ENCODE peak calls at places on chromosomes 11 and 22, in five cellular contexts. One of them, this sample, is unnamed.

GRCh38 chr11:69916806-69917387 is 97.7 kb upstream of the FGF3 start:
- DNase-seq in fibroblast of lung: no peak
- DNase-seq in thoracic aorta: no peak
- DNase-seq in kidney epithelial cell: no peak
- DNase-seq in GM12865: no peak
- DNase-seq in this sample: no peak

GRCh38 chr11:118012083-118012669 is 26.0 kb downstream of the IL10RA start:
- DNase-seq in fibroblast of lung: peak
- DNase-seq in thoracic aorta: no peak
- DNase-seq in kidney epithelial cell: peak
- DNase-seq in GM12865: peak
- DNase-seq in this sample: peak

GRCh38 chr11:81869337-81870065 is 864.2 kb downstream of the FAM181B start:
- DNase-seq in fibroblast of lung: peak
- DNase-seq in thoracic aorta: no peak
- DNase-seq in kidney epithelial cell: peak
- DNase-seq in GM12865: peak
- DNase-seq in this sample: no peak

GRCh38 chr11:75276696-75277095 is 36.1 kb downstream of the TPBGL start:
- DNase-seq in fibroblast of lung: no peak
- DNase-seq in thoracic aorta: no peak
- DNase-seq in kidney epithelial cell: no peak
- DNase-seq in GM12865: no peak
- DNase-seq in this sample: no peak

GRCh38 chr11:128896356-128896755 is 5.2 kb downstream of the KCNJ5 start:
- DNase-seq in fibroblast of lung: no peak
- DNase-seq in thoracic aorta: no peak
- DNase-seq in kidney epithelial cell: no peak
- DNase-seq in GM12865: no peak
- DNase-seq in this sample: no peak

GRCh38 chr11:100563541-100564280 is 123.4 kb upstream of the ARHGAP42 start:
- DNase-seq in fibroblast of lung: peak
- DNase-seq in thoracic aorta: no peak
- DNase-seq in kidney epithelial cell: peak
- DNase-seq in GM12865: no peak
- DNase-seq in this sample: no peak

GRCh38 chr11:68839953-68840641 is 1.6 kb downstream of the CPT1A start:
- DNase-seq in fibroblast of lung: peak
- DNase-seq in thoracic aorta: no peak
- DNase-seq in kidney epithelial cell: no peak
- DNase-seq in GM12865: peak
- DNase-seq in this sample: no peak

GRCh38 chr11:1749020-1749758 is 1.2 kb downstream of the IFITM10 start:
- DNase-seq in fibroblast of lung: peak
- DNase-seq in thoracic aorta: no peak
- DNase-seq in kidney epithelial cell: no peak
- DNase-seq in GM12865: no peak
- DNase-seq in this sample: peak

GRCh38 chr22:23533328-23533762 is 46.7 kb downstream of the IGLL1 start:
- DNase-seq in fibroblast of lung: peak
- DNase-seq in thoracic aorta: no peak
- DNase-seq in kidney epithelial cell: no peak
- DNase-seq in GM12865: no peak
- DNase-seq in this sample: peak

GRCh38 chr11:11374358-11375148 is 21.5 kb upstream of the CSNK2A3 start:
- DNase-seq in fibroblast of lung: no peak
- DNase-seq in thoracic aorta: no peak
- DNase-seq in kidney epithelial cell: no peak
- DNase-seq in GM12865: no peak
- DNase-seq in this sample: no peak

GRCh38 chr22:42360348-42360747 is 71.9 kb downstream of the NFAM1 start:
- DNase-seq in fibroblast of lung: no peak
- DNase-seq in thoracic aorta: no peak
- DNase-seq in kidney epithelial cell: no peak
- DNase-seq in GM12865: no peak
- DNase-seq in this sample: no peak

GRCh38 chr11:121563900-121564822 is 111.4 kb upstream of the SORL1-AS1 start:
- DNase-seq in fibroblast of lung: peak
- DNase-seq in thoracic aorta: no peak
- DNase-seq in kidney epithelial cell: no peak
- DNase-seq in GM12865: no peak
- DNase-seq in this sample: no peak

GRCh38 chr11:71078482-71078881 is 173.9 kb downstream of the SHANK2 start:
- DNase-seq in fibroblast of lung: no peak
- DNase-seq in thoracic aorta: no peak
- DNase-seq in kidney epithelial cell: no peak
- DNase-seq in GM12865: no peak
- DNase-seq in this sample: no peak

GRCh38 chr11:111624602-111625001 is 22.4 kb downstream of the SIK2 start:
- DNase-seq in fibroblast of lung: no peak
- DNase-seq in thoracic aorta: no peak
- DNase-seq in kidney epithelial cell: no peak
- DNase-seq in GM12865: no peak
- DNase-seq in this sample: no peak

GRCh38 chr11:1409108-1409851 is 19.5 kb downstream of the BRSK2 start:
- DNase-seq in fibroblast of lung: no peak
- DNase-seq in thoracic aorta: no peak
- DNase-seq in kidney epithelial cell: no peak
- DNase-seq in GM12865: no peak
- DNase-seq in this sample: no peak

DNA sequence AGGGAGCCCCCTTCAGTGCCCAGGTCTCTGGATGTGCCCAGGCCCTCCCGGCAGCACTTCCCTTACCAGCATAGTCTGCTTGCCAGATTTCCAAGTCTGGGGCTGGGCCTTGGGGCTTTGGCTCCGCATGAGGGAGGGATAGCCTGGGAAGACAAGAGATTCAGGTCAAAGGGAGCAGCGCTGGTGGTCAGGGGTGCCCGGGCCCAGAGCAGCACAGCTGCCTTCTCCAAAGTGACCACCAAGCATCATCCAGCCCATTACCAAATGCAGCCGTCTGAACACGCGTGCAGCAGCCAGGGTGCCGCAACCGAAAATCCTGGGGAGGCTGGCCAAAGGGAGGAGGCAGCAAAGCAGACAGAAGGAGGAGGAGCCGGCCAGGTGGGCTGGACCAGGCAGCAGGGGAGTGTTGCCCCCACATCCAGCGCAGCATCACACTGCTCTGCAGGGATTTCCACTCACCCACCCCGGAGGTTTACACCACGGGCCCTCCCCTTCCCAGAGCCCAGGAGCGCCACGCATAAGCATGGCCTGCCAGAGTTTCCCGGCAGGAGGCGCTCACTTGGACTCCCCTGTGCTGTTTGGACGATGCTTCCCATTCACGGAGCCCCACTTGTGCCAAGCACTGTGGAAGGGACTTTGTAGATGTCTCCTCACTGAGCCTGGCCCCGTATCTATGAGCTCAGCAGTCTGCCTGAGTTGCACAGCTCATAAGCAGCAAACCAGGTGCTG is 22.5 kb downstream of the TRIM29 start:
- DNase-seq in fibroblast of lung: no peak
- DNase-seq in thoracic aorta: no peak
- DNase-seq in kidney epithelial cell: no peak
- DNase-seq in GM12865: no peak
- DNase-seq in this sample: no peak
- TF ChIP-seq CTCF in fibroblast of lung: peak
- TF ChIP-seq CTCF in thoracic aorta: no peak
- TF ChIP-seq CTCF in kidney epithelial cell: peak
- TF ChIP-seq CTCF in GM12865: no peak
- TF ChIP-seq CTCF in this sample: no peak

DNA sequence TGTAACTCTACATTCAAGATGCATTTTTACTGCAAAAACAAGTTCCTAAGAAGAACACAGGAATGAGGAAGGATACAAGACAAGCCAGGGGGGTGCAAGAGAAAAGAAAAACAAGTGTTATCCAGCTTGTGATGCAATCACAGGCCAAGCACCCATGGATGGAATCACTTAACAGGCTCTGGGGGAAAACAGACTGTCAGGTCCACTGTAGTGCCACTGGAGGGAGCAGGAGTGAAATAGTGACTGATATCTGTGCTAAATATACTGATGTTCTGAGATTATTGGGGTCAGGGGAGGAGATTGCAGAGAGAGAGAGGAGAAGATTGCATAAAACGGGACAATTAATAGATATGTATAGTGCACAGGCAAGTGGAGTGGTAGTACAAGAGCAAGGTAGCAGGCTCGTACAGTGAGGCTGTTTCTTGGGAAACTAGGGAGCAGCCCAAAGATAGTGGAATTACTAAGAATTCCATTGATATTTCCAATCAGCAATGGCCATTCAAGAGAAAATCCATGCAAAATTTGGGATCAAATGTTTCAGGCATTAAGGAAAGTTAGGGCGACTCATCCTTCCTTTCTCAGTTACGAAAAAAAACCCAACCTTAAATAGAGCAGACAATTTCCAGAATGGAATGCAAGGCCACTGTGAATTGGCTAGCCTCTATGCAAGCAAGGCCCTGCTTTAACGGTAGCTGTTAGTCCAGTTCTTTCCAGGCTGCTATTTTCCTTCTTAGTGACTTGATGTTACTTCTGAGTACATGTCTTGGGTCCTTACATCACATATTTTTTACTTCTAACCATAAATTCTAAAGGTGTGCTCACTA is 52.2 kb upstream of the CEP126 start:
- DNase-seq in fibroblast of lung: peak
- DNase-seq in thoracic aorta: no peak
- DNase-seq in kidney epithelial cell: no peak
- DNase-seq in GM12865: no peak
- DNase-seq in this sample: peak
- TF ChIP-seq CTCF in fibroblast of lung: peak
- TF ChIP-seq CTCF in thoracic aorta: no peak
- TF ChIP-seq CTCF in kidney epithelial cell: peak
- TF ChIP-seq CTCF in GM12865: no peak
- TF ChIP-seq CTCF in this sample: peak

GRCh38 chr11:125918140-125918840 is 14.0 kb downstream of the DDX25 start:
- DNase-seq in fibroblast of lung: no peak
- DNase-seq in thoracic aorta: no peak
- DNase-seq in kidney epithelial cell: no peak
- DNase-seq in GM12865: no peak
- DNase-seq in this sample: no peak
- TF ChIP-seq CTCF in fibroblast of lung: no peak
- TF ChIP-seq CTCF in thoracic aorta: no peak
- TF ChIP-seq CTCF in kidney epithelial cell: no peak
- TF ChIP-seq CTCF in GM12865: no peak
- TF ChIP-seq CTCF in this sample: no peak

GRCh38 chr11:67698247-67698646 is 23.8 kb upstream of the ALDH3B2 start:
- DNase-seq in fibroblast of lung: no peak
- DNase-seq in thoracic aorta: no peak
- DNase-seq in kidney epithelial cell: no peak
- DNase-seq in GM12865: peak
- DNase-seq in this sample: no peak
- TF ChIP-seq CTCF in fibroblast of lung: peak
- TF ChIP-seq CTCF in thoracic aorta: no peak
- TF ChIP-seq CTCF in kidney epithelial cell: no peak
- TF ChIP-seq CTCF in GM12865: peak
- TF ChIP-seq CTCF in this sample: no peak

GRCh38 chr11:20387262-20388095 is at the start of gene PRMT3:
- DNase-seq in fibroblast of lung: peak
- DNase-seq in thoracic aorta: peak
- DNase-seq in kidney epithelial cell: peak
- DNase-seq in GM12865: peak
- DNase-seq in this sample: peak
- TF ChIP-seq CTCF in fibroblast of lung: no peak
- TF ChIP-seq CTCF in thoracic aorta: peak
- TF ChIP-seq CTCF in kidney epithelial cell: peak
- TF ChIP-seq CTCF in GM12865: no peak
- TF ChIP-seq CTCF in this sample: peak

DNA sequence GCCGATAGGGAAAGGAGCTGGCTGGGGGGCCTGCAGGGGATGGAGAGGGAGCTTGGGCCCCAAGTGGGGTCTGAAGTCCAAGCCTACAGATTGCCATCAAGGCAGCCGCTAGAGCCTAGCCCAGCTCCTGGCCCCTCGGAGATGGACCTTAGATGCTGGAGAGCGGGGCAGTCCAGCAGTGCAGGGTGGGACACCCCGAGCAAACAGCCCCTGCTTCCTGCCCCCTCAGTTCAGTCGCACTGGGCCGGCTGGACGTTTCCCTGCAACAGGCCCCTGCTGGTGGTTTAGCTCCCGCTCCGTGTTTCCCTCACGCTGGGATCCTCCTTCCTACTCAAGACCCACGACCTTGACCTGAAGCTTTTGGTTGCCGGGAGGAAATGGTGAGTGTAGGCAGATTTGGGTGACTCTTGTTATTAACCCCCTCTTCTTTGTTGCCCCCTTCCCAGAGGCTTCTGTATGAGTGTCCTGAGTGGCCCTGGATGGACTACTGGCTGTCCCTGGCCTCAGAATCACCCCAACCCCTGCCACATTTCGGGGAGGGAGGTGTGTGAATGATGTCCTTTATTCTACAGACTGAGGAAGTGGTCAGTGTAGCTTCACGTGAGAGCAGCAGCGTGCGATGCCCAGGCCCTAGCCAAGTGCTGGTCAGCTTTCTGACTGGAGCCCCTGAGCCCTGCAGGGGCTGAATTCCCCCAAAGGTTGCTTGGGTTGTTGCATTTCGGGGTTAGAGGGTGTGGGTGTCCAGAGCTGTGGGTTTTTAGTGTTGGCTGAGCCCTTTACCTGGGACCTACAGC is 2.7 kb downstream of the ST3GAL4 start:
- DNase-seq in fibroblast of lung: no peak
- DNase-seq in thoracic aorta: no peak
- DNase-seq in kidney epithelial cell: no peak
- DNase-seq in GM12865: no peak
- DNase-seq in this sample: no peak
- TF ChIP-seq CTCF in fibroblast of lung: no peak
- TF ChIP-seq CTCF in thoracic aorta: no peak
- TF ChIP-seq CTCF in kidney epithelial cell: no peak
- TF ChIP-seq CTCF in GM12865: no peak
- TF ChIP-seq CTCF in this sample: no peak

GRCh38 chr11:119696378-119697157 is 32.4 kb downstream of the NECTIN1 start:
- DNase-seq in fibroblast of lung: no peak
- DNase-seq in thoracic aorta: no peak
- DNase-seq in kidney epithelial cell: no peak
- DNase-seq in GM12865: peak
- DNase-seq in this sample: no peak

GRCh38 chr11:119693253-119693815 is 35.7 kb downstream of the NECTIN1 start:
- DNase-seq in fibroblast of lung: no peak
- DNase-seq in thoracic aorta: no peak
- DNase-seq in kidney epithelial cell: no peak
- DNase-seq in GM12865: no peak
- DNase-seq in this sample: no peak

GRCh38 chr11:119691701-119692546 is 37.1 kb downstream of the NECTIN1 start:
- DNase-seq in fibroblast of lung: no peak
- DNase-seq in thoracic aorta: no peak
- DNase-seq in kidney epithelial cell: no peak
- DNase-seq in GM12865: no peak
- DNase-seq in this sample: no peak

GRCh38 chr11:119692547-119692834 is 36.5 kb downstream of the NECTIN1 start:
- DNase-seq in fibroblast of lung: no peak
- DNase-seq in thoracic aorta: no peak
- DNase-seq in kidney epithelial cell: no peak
- DNase-seq in GM12865: no peak
- DNase-seq in this sample: no peak

DNA sequence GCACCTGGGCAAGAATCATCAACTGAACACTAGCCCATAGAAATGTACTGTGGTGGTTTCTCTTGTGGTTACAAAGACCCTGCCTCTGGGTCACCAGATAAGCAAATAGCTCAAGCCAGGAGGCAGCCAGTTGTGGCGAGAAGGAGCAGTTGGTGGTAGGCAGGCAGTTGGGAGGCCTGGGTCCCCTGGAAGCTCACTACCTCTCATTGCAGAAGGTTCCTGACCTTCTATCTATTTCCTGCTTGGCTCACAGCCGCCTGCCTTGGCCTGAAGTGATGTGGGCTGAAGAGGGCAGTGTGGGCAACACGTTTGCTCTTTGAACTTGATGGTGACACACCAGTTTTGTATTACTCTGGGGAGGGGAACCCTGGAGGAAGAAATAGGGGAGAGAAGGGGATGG is 34.7 kb downstream of the NECTIN1 start:
- DNase-seq in fibroblast of lung: peak
- DNase-seq in thoracic aorta: no peak
- DNase-seq in kidney epithelial cell: no peak
- DNase-seq in GM12865: peak
- DNase-seq in this sample: no peak
- TF ChIP-seq CTCF in fibroblast of lung: no peak
- TF ChIP-seq CTCF in thoracic aorta: no peak
- TF ChIP-seq CTCF in kidney epithelial cell: peak
- TF ChIP-seq CTCF in GM12865: no peak
- TF ChIP-seq CTCF in this sample: no peak

This sample was measured in tibial artery.